ENCODE peak calls at places on chromosomes 2 and 18, in four cellular contexts. H is tibial artery, K is activated gamma-delta T cell treated with Interleukin-2 at 50 U/mL for 16 hours, N is lower leg skin. I is an unnamed sample.
A peak's percentile ranks its signal among the peaks of the same experiment; 100 is the strongest.

GRCh38 chr2:132542953-132543569 is 126.5 kb downstream of the GPR39 start:
- DNase-seq in N (no peak), K (no peak), H (no peak), I (no peak)

GRCh38 chr2:193837368-193837767 is 1642.6 kb upstream of the TMEFF2 start:
- DNase-seq in N (no peak), H (no peak), K (no peak), I (no peak)

GRCh38 chr2:225814554-225814953 is 415.0 kb downstream of the NYAP2 start:
- DNase-seq in H (no peak), K (no peak), N (no peak), I (no peak)

GRCh38 chr18:42047721-42048120 is 92.7 kb downstream of the PIK3C3 start:
- DNase-seq in H (no peak), N (no peak), K (no peak), I (no peak)

GRCh38 chr18:30271716-30272115 is 770.8 kb downstream of the DSC3 start:
- DNase-seq in H (no peak), N (no peak), K (no peak), I (no peak)

GRCh38 chr18:76548541-76548940 is 53.5 kb upstream of the ZNF516 start:
- DNase-seq in H (no peak), N (peak; percentile 80), K (no peak), I (no peak)

GRCh38 chr2:109385506-109385905 is 228.3 kb downstream of the SEPTIN10 start:
- DNase-seq in H (peak; percentile 16), N (peak; percentile 60), K (no peak), I (no peak)

GRCh38 chr2:72131916-72132841 is 15.5 kb downstream of the CYP26B1 start:
- DNase-seq in H (no peak), K (no peak), N (peak; percentile 86), I (no peak)

GRCh38 chr2:53210538-53210937 is 557.1 kb upstream of the CHAC2 start:
- DNase-seq in N (no peak), H (no peak), K (no peak), I (no peak)

GRCh38 chr18:32349728-32350395 is 120.8 kb downstream of the GAREM1 start:
- DNase-seq in N (peak; percentile 86), H (peak; percentile 82), K (no peak), I (no peak)

GRCh38 chr2:241200822-241201395 is 12.4 kb downstream of the ANO7 start:
- DNase-seq in N (no peak), H (no peak), K (no peak), I (no peak)